ENCODE peak calls at places on chromosomes 1 and 21, in four cellular contexts. One of them, this sample, is unnamed.
A peak's percentile ranks its signal among the peaks of the same experiment; 100 is the strongest.

GRCh38 chr1:114660250-114660649 is 9.6 kb downstream of the DENND2C start:
- DNase-seq in Right ventricle myocardium superior: no peak
- DNase-seq in HTR-8/SVneo: no peak
- DNase-seq in heart right ventricle: no peak
- DNase-seq in this sample: no peak

GRCh38 chr21:44764319-44765230 is 37.0 kb downstream of the UBE2G2 start:
- DNase-seq in Right ventricle myocardium superior: no peak
- DNase-seq in heart right ventricle: no peak
- DNase-seq in HTR-8/SVneo: no peak
- DNase-seq in this sample: no peak

GRCh38 chr1:231040019-231040799 is at the start of gene FAM89A:
- DNase-seq in heart right ventricle: peak; percentile 72
- DNase-seq in HTR-8/SVneo: peak; percentile 71
- DNase-seq in Right ventricle myocardium superior: peak; percentile 72
- DNase-seq in this sample: no peak

GRCh38 chr1:8625480-8625879 is 192.0 kb downstream of the RERE start:
- DNase-seq in HTR-8/SVneo: no peak
- DNase-seq in Right ventricle myocardium superior: no peak
- DNase-seq in heart right ventricle: no peak
- DNase-seq in this sample: no peak

GRCh38 chr1:235426143-235426542 is 58.9 kb downstream of the TBCE start:
- DNase-seq in heart right ventricle: no peak
- DNase-seq in Right ventricle myocardium superior: no peak
- DNase-seq in HTR-8/SVneo: no peak
- DNase-seq in this sample: no peak

GRCh38 chr21:43853851-43854772 is 10.9 kb upstream of the AGPAT3 start:
- DNase-seq in HTR-8/SVneo: no peak
- DNase-seq in heart right ventricle: no peak
- DNase-seq in Right ventricle myocardium superior: no peak
- DNase-seq in this sample: no peak

GRCh38 chr1:161988413-161988812 is 35.3 kb downstream of the OLFML2B start:
- DNase-seq in HTR-8/SVneo: no peak
- DNase-seq in Right ventricle myocardium superior: no peak
- DNase-seq in heart right ventricle: no peak
- DNase-seq in this sample: no peak

GRCh38 chr1:159066108-159066507 is 10.5 kb downstream of the AIM2 start:
- DNase-seq in HTR-8/SVneo: no peak
- DNase-seq in heart right ventricle: no peak
- DNase-seq in Right ventricle myocardium superior: no peak
- DNase-seq in this sample: no peak

GRCh38 chr1:242784074-242784473 is 259.6 kb upstream of the PLD5 start:
- DNase-seq in Right ventricle myocardium superior: no peak
- DNase-seq in heart right ventricle: no peak
- DNase-seq in HTR-8/SVneo: no peak
- DNase-seq in this sample: no peak

GRCh38 chr1:183291802-183292515 is 105.9 kb downstream of the LAMC2 start:
- DNase-seq in Right ventricle myocardium superior: no peak
- DNase-seq in HTR-8/SVneo: no peak
- DNase-seq in heart right ventricle: no peak
- DNase-seq in this sample: no peak